ENCODE peak calls at places on chromosomes 4 and X, in four cellular contexts. G is body of pancreas; H is Calu3; M is CD4-positive, alpha-beta T cell. I is an unnamed sample.

GRCh38 chr4:128675083-128675482 is 134.4 kb upstream of the JADE1 start:
- DNase-seq in H (no peak), G (no peak), M (no peak), I (no peak)

GRCh38 chr4:89245459-89245858 is 62.1 kb downstream of the GPRIN3 start:
- DNase-seq in H (no peak), M (no peak), G (peak; percentile 76), I (peak; percentile 31)

GRCh38 chr4:172270421-172270820 is 457.2 kb downstream of the GALNTL6 start:
- DNase-seq in H (no peak), M (no peak), G (no peak), I (no peak)

GRCh38 chr4:168221298-168221697 is 97.3 kb downstream of the DDX60 start:
- DNase-seq in H (peak; percentile 35), M (no peak), G (peak; percentile 28), I (no peak)

GRCh38 chrX:10633722-10634121 is 13.3 kb upstream of the MID1 start:
- DNase-seq in M (no peak), G (no peak), H (peak; percentile 74), I (peak; percentile 17)

GRCh38 chr4:26576171-26576829 is 7.6 kb upstream of the TBC1D19 start:
- DNase-seq in G (peak; percentile 21), H (no peak), M (no peak), I (no peak)

GRCh38 chr4:180060159-180060889 is 2182.9 kb upstream of the TENM3 start:
- DNase-seq in H (no peak), M (no peak), G (no peak), I (no peak)

GRCh38 chrX:18888281-18888680 is 95.6 kb downstream of the PHKA2 start:
- DNase-seq in H (no peak), G (no peak), M (no peak), I (no peak)

GRCh38 chr4:1744552-1744951 is 23.2 kb downstream of the TACC3 start:
- DNase-seq in G (no peak), M (no peak), H (no peak), I (no peak)

GRCh38 chrX:41837270-41837944 is 85.9 kb downstream of the CASK start:
- DNase-seq in H (no peak), M (no peak), G (no peak), I (no peak)

DNA sequence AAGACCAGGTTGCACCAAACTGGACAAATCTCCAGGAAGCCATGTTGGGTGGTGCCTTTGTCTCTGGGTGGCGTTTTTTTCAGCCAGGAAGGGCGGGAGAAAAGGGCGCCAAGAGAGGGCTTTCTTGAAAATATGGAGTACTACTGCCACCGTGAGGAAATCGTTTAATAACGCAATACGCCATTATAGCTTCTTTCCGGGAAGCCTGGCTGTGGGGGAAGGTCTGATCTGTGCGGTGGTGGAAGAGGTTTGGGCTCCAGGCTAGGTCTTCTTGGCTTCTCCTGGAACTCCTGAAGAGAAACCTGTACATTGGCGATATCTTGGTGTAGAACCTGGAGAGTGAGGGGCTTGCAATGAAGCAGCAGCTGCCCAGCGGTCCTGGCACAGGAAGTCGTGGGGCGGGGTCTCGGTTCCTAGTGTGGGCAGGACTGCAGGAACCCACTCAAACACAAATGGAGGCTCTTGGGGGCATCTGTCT is 202.7 kb downstream of the OR13H1 start:
- DNase-seq in G (peak; percentile 89), H (no peak), M (no peak), I (no peak)
- TF ChIP-seq CTCF in G (no peak), H (no peak), M (no peak), I (no peak)

GRCh38 chr4:153784300-153784699 is 4.6 kb downstream of the SFRP2 start:
- DNase-seq in H (no peak), G (no peak), M (no peak), I (no peak)

GRCh38 chr4:153788419-153789276 is at the start of gene SFRP2:
- DNase-seq in M (no peak), H (no peak), G (peak; percentile 41), I (peak; percentile 46)

GRCh38 chr4:153787156-153787555 is 1.7 kb downstream of the SFRP2 start:
- DNase-seq in H (no peak), G (no peak), M (no peak), I (no peak)

GRCh38 chr4:153788064-153788418 is 842 bp downstream of the SFRP2 start:
- DNase-seq in H (no peak), M (no peak), G (no peak), I (peak; percentile 27)

DNA sequence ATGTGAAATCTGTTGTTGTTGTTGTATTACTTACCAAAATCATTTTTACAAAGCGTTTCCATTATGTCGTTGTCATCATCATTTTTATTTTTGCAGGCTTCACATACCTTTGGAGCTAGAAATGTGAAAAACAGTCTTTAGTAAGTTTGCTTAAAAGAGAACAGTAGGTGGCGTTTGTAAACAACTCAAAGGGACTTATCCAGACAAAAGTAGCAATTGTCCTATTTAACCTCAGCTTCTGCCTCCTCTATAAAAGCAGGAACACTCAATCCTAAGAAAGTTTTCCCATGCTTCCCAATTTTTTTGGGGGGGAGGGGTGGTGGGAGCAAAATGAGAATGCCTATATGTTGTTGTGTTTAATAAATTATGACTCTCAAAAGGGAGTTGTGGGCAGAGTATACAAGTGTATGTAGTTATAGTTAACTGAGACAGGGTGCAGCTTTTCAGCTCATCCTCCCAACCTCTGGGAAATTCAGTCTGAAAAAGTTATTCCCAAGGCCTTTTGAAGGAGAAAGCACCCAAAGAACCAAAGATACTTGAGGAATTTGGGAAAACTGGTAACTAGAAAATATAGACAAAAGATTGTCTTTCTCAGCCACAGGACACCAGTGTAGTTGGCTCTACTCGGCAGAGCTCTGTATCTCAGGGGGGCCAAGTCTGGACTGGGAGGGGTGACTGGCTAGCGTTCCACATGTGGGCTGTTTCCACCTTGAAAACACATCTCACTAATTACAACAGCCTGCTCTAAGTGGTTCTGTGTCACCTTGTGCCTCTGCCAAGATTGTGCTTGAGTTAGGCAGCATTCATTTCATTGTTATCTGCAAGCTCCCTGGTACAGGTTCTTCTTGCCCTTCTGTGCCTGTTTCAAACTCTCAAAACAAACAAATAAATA is 2.8 kb downstream of the SFRP2 start:
- DNase-seq in H (no peak), G (no peak), M (no peak), I (no peak)
- TF ChIP-seq CTCF in H (no peak), G (peak; percentile 47), M (peak; percentile 26), I (no peak)

GRCh38 chr4:39435875-39436563 is 22.7 kb downstream of the RPL9 start:
- DNase-seq in G (no peak), M (no peak), H (no peak), I (no peak)
- TF ChIP-seq CTCF in G (peak; percentile 10), M (peak; percentile 12), H (no peak), I (no peak)

GRCh38 chr4:138981930-138982390 is 33.6 kb upstream of the NOCT start:
- DNase-seq in H (peak; percentile 6), G (peak; percentile 18), M (no peak), I (no peak)
- TF ChIP-seq CTCF in H (no peak), G (peak; percentile 11), M (no peak), I (no peak)